ENCODE peak calls at places on chromosome 5, in five cellular contexts. A is activated naive CD8-positive, alpha-beta T cell treated with anti-CD3 and anti-CD28 coated beads, Interleukin-2, amount 10 ng/mL, durations not matched to agents 7 days and 5 days; O is HTR-8/SVneo; F is mesendoderm; Y is activated effector memory CD4-positive, alpha-beta T cell treated with anti-CD3 and anti-CD28 coated beads, Interleukin-2, amount 50 U/mL, for 16 hours. V is an unnamed sample.

GRCh38 chr5:180291234-180291940 is 496 bp downstream of the MAPK9 start:
- DNase-seq in A (peak; percentile 72), O (peak; percentile 19), F (peak; percentile 42), Y (no peak), V (peak; percentile 11)

GRCh38 chr5:160155017-160155725 is 35.9 kb upstream of the PWWP2A start:
- DNase-seq in A (no peak), O (no peak), F (peak; percentile 78), Y (no peak), V (no peak)

GRCh38 chr5:175652741-175653663 is 4.9 kb upstream of the HRH2 start:
- DNase-seq in A (peak; percentile 85), O (no peak), F (no peak), Y (peak; percentile 91), V (peak; percentile 9)

GRCh38 chr5:68884893-68885292 is 208.9 kb upstream of the SLC30A5 start:
- DNase-seq in A (no peak), O (peak; percentile 9), F (peak; percentile 29), Y (no peak), V (no peak)

GRCh38 chr5:145827275-145827674 is 7.9 kb downstream of the PRELID2 start:
- DNase-seq in A (no peak), O (no peak), F (no peak), Y (no peak), V (no peak)

GRCh38 chr5:171450423-171451246 is 31.2 kb downstream of the FGF18 start:
- DNase-seq in A (peak; percentile 49), O (peak; percentile 80), F (peak; percentile 70), Y (peak; percentile 69), V (no peak)

GRCh38 chr5:32419791-32420190 is 24.7 kb downstream of the ZFR start:
- DNase-seq in A (no peak), O (no peak), F (no peak), Y (no peak), V (no peak)

GRCh38 chr5:126757713-126758357 is 19.1 kb upstream of the LMNB1 start:
- DNase-seq in A (no peak), O (no peak), F (no peak), Y (no peak), V (no peak)

GRCh38 chr5:75648712-75649111 is 37.5 kb downstream of the ANKDD1B start:
- DNase-seq in A (no peak), O (no peak), F (no peak), Y (no peak), V (no peak)

GRCh38 chr5:23820764-23821471 is 313.5 kb downstream of the PRDM9 start:
- DNase-seq in A (no peak), O (peak; percentile 61), F (peak; percentile 47), Y (no peak), V (no peak)

GRCh38 chr5:132830436-132831094 is at the start of gene SHROOM1:
- DNase-seq in A (no peak), O (peak; percentile 79), F (peak; percentile 69), Y (no peak), V (peak; percentile 63)

GRCh38 chr5:2093859-2094615 is 211.3 kb upstream of the IRX4 start:
- DNase-seq in A (no peak), O (no peak), F (no peak), Y (no peak), V (no peak)

GRCh38 chr5:72154076-72154756 is 46.9 kb downstream of the MAP1B start:
- DNase-seq in A (no peak), O (no peak), F (no peak), Y (no peak), V (no peak)

GRCh38 chr5:2251298-2251697 is 368.6 kb upstream of the IRX4 start:
- DNase-seq in A (no peak), O (no peak), F (no peak), Y (no peak), V (no peak)

GRCh38 chr5:120818128-120818527 is 354.0 kb downstream of the PRR16 start:
- DNase-seq in A (no peak), O (no peak), F (peak; percentile 17), Y (no peak), V (no peak)

GRCh38 chr5:34490501-34491250 is 165.5 kb upstream of the RAI14 start:
- DNase-seq in A (no peak), O (no peak), F (peak; percentile 83), Y (no peak), V (no peak)

GRCh38 chr5:98807806-98808205 is 34.3 kb downstream of the RGMB start:
- DNase-seq in A (no peak), O (no peak), F (no peak), Y (no peak), V (no peak)

GRCh38 chr5:13278148-13278547 is 666.3 kb downstream of the DNAH5 start:
- DNase-seq in A (no peak), O (no peak), F (peak; percentile 10), Y (no peak), V (no peak)

GRCh38 chr5:139389701-139390638 is at the start of gene MZB1:
- DNase-seq in A (peak; percentile 79), O (no peak), F (no peak), Y (peak; percentile 74), V (peak; percentile 88)

GRCh38 chr5:92179651-92180050 is 796.5 kb upstream of the ARRDC3 start:
- DNase-seq in A (no peak), O (no peak), F (no peak), Y (no peak), V (no peak)

GRCh38 chr5:9301200-9301599 is 244.7 kb downstream of the SEMA5A start:
- DNase-seq in A (no peak), O (no peak), F (no peak), Y (no peak), V (no peak)

GRCh38 chr5:438481-438981 is 4.4 kb upstream of the EXOC3 start:
- DNase-seq in A (peak; percentile 15), O (no peak), F (no peak), Y (peak; percentile 58), V (no peak)

GRCh38 chr5:132480546-132481242 is 9.9 kb downstream of the IRF1 start:
- DNase-seq in A (peak; percentile 46), O (no peak), F (no peak), Y (peak; percentile 76), V (no peak)

GRCh38 chr5:114174837-114175236 is 187.0 kb upstream of the KCNN2 start:
- DNase-seq in A (no peak), O (no peak), F (no peak), Y (no peak), V (no peak)

GRCh38 chr5:91341159-91341558 is 42.0 kb downstream of the ARRDC3 start:
- DNase-seq in A (no peak), O (no peak), F (peak; percentile 53), Y (no peak), V (no peak)

V was measured in GM18507.